ENCODE peak calls at places on chromosome 17, in five cellular contexts. N is A549, F is GM12878, P is HepG2, T is K562. Q is an unnamed sample.

GRCh38 chr17:57626520-57627210 is 118.4 kb downstream of the CCDC182 start:
- DNase-seq in N (no peak), T (no peak), P (peak), F (no peak), Q (peak)

GRCh38 chr17:79947351-79948031 is 88.2 kb downstream of the TBC1D16 start:
- DNase-seq in F (no peak), N (no peak), P (no peak), T (no peak), Q (no peak)

GRCh38 chr17:67606896-67607604 is 110.7 kb upstream of the NOL11 start:
- DNase-seq in P (no peak), N (no peak), F (no peak), T (no peak), Q (peak)

GRCh38 chr17:80866050-80866793 is 125.4 kb upstream of the CHMP6 start:
- DNase-seq in N (peak), T (peak), F (peak), P (peak), Q (peak)

GRCh38 chr17:82699551-82699950 is 1.1 kb upstream of the RAB40B start:
- DNase-seq in N (no peak), F (no peak), T (no peak), P (no peak), Q (no peak)

GRCh38 chr17:20941872-20942271 is 100.9 kb downstream of the USP22 start:
- DNase-seq in F (no peak), P (no peak), N (no peak), T (no peak), Q (no peak)

GRCh38 chr17:79052131-79052530 is 22.5 kb upstream of the ENGASE start:
- DNase-seq in P (no peak), T (no peak), N (no peak), F (no peak), Q (no peak)

GRCh38 chr17:64006361-64007088 is 8.4 kb downstream of the PRR29 start:
- DNase-seq in P (peak), T (peak), F (no peak), N (no peak), Q (peak)

GRCh38 chr17:77188084-77189066 is 47.6 kb downstream of the SEC14L1 start:
- DNase-seq in P (peak), F (no peak), T (no peak), N (no peak), Q (no peak)

GRCh38 chr17:7440113-7440822 is 956 bp downstream of the FGF11 start:
- DNase-seq in T (peak), F (no peak), P (no peak), N (peak), Q (peak)

GRCh38 chr17:74519951-74520553 is 11.2 kb downstream of the CD300LB start:
- DNase-seq in F (no peak), T (no peak), N (no peak), P (no peak), Q (no peak)

GRCh38 chr17:57999496-58000017 is 7.5 kb downstream of the SRSF1 start:
- DNase-seq in P (peak), F (peak), T (peak), N (peak), Q (peak)

GRCh38 chr17:57553991-57554825 is 190.9 kb downstream of the CCDC182 start:
- DNase-seq in T (peak), F (no peak), N (no peak), P (no peak), Q (peak)

GRCh38 chr17:40309938-40310510 is 1.0 kb downstream of the RARA start:
- DNase-seq in F (no peak), T (no peak), P (no peak), N (no peak), Q (peak)

DNA sequence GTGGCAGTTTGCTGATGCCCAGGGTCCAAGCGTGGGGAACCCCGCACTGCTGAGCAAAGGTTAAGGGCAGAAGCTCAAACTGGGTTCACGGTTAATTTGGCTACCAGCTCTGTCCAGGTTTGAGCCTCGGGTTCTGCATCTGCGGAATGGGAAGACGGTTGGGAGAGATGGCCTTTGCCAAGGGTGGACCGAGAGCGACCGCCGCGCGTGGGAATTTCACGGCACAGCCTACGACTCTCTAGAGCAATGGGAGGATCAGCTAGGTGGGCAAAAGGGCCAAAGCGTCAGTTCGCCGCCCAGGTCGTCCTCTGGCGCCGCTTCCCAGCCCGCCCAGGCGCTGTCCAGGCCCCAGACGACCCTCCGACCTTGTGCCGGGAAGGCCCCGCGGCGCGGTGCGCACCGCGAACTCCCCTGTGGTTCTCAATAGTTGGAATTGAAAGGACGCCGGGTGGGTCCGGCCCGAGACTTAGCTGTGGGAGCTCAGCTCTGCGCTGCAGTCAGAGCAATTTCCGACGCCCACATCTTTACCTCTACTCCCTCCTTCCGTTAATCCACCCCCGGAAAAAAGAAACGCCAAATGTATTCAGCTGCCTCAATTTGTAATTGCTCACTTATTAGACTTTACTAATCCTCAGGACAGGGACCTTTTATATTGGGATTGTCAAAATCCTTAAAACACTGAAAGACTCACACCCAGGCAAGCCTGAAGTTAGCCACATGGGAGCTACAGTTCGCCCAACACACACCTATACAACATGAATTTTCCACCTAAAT is 2.5 kb upstream of the HS3ST3B1 start:
- DNase-seq in N (no peak), P (no peak), F (no peak), T (no peak), Q (no peak)
- H3K4me3 ChIP-seq in N (no peak), P (peak), F (no peak), T (no peak), Q (no peak)

DNA sequence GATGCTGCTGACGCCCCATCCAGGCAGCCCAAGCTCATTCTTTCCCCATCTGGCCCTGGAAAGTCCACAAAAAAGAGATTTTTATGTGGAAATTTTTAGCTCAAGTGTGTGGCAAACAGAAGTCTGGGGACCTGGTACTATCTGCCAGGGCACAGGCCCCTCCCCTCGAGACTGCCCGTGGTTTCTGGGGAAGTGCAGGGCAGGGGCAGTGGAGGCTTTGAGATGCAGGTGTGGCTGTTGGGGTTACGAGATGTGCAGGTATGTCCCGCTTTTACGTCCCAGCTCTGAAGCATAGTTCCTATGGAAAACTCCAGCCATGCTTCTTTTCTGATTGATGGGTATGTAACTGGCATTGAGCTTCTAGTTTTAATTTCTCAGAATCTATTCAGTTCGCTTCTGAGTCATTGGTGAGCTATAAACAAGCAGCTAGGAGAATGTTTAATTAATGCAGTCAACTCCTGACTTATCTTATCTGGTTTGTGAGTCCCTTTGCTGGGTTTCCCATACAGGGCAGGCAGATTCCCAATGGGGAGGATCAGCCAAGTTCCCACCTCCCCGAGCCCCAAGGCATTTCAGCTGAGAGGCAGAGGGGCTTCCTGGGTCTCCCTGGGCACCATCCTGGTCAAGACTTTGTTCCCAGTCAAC is 16.2 kb downstream of the TBX4 start:
- DNase-seq in N (no peak), F (no peak), T (no peak), P (no peak), Q (no peak)
- TF ChIP-seq SMC3 in N (no peak), F (no peak), T (no peak), P (no peak), Q (no peak)

GRCh38 chr17:27415090-27415795 is 41.0 kb upstream of the KSR1 start:
- DNase-seq in T (no peak), F (no peak), N (no peak), P (no peak), Q (no peak)

GRCh38 chr17:27419156-27419555 is 37.1 kb upstream of the KSR1 start:
- DNase-seq in N (no peak), F (no peak), T (no peak), P (no peak), Q (no peak)

GRCh38 chr17:27420211-27420950 is 35.9 kb upstream of the KSR1 start:
- DNase-seq in P (no peak), T (no peak), F (no peak), N (no peak), Q (no peak)

GRCh38 chr17:27418366-27418615 is 38.0 kb upstream of the KSR1 start:
- DNase-seq in F (no peak), T (no peak), N (no peak), P (no peak), Q (no peak)

GRCh38 chr17:27417596-27418365 is 38.5 kb upstream of the KSR1 start:
- DNase-seq in P (no peak), T (no peak), F (no peak), N (no peak), Q (no peak)
- TF ChIP-seq REST in P (no peak), T (no peak), F (no peak), N (no peak), Q (no peak)

GRCh38 chr17:18039535-18040286 is 503 bp downstream of the GID4 start:
- DNase-seq in P (no peak), N (peak), T (no peak), F (no peak), Q (peak)

GRCh38 chr17:18038861-18039534 is at the start of the genes ATPAF2 and GID4:
- DNase-seq in P (peak), N (peak), F (peak), T (peak), Q (peak)

GRCh38 chr17:18035704-18036103 is 3.3 kb downstream of the ATPAF2 start:
- DNase-seq in T (no peak), N (no peak), P (no peak), F (no peak), Q (no peak)

GRCh38 chr17:18038149-18038850 is 668 bp downstream of the ATPAF2 start:
- DNase-seq in T (no peak), N (no peak), P (no peak), F (no peak), Q (no peak)

GRCh38 chr17:18037482-18037881 is 1.5 kb downstream of the ATPAF2 start:
- DNase-seq in F (no peak), P (no peak), N (no peak), T (no peak), Q (no peak)
- H3K4me3 ChIP-seq in F (peak), P (peak), N (no peak), T (no peak), Q (no peak)

GRCh38 chr17:68777243-68777855 is 176.2 kb upstream of the FAM20A start:
- DNase-seq in T (peak), N (peak), P (peak), F (no peak), Q (peak)

GRCh38 chr17:68777856-68778694 is 176.9 kb upstream of the FAM20A start:
- DNase-seq in P (peak), F (no peak), N (no peak), T (no peak), Q (no peak)

GRCh38 chr17:68780561-68780960 is 174.6 kb downstream of the ABCA8 start:
- DNase-seq in T (no peak), F (no peak), N (no peak), P (no peak), Q (no peak)

GRCh38 chr17:68776451-68776850 is 175.3 kb upstream of the FAM20A start:
- DNase-seq in P (no peak), F (no peak), N (no peak), T (no peak), Q (no peak)

DNA sequence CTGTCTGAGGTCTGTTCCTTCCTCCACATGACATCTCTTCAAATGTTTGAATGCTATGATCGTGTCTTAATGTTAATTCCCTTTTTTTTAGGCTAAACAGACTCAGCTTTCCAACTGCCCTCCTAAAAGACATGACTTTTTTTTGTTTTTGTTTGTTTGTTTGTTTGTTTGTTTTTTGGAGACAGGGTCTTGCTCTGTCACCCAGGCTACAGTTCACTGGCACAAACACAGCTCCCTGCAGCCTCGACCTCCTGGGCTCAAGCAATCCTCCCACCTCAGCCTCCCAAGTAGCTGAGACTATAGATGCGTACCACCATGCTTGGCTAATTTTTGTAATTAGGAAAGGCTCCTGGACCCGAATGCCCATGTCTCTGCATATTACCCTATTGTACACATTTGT is 176.5 kb downstream of the ABCA8 start:
- DNase-seq in F (no peak), P (no peak), T (no peak), N (no peak), Q (no peak)
- TF ChIP-seq SMC3 in F (no peak), P (no peak), T (no peak), N (no peak), Q (no peak)

DNA sequence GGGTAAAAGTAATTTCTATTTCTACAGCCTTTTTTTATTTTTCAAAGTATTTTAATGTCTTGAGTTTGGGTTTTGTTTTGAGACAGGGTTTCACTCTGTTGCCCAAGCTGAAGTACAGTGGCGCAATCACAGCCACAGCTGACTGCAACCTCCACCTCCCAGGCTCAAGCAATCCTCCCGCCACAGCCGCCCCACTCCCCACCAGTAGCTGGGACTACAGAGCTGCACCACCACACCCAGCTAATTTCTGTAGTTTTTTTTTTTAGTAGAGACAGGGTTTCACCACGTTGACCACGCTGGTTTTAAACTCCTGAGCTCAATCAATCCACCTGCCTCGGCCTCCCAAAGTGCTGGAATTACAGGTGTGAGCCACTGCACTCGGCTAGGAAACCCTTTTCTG is 44.0 kb downstream of the TUBD1 start:
- DNase-seq in F (no peak), P (peak), T (no peak), N (no peak), Q (no peak)
- TF ChIP-seq REST in F (no peak), P (no peak), T (no peak), N (no peak), Q (no peak)

Q was measured in SK-N-SH.